ENCODE peak calls at places on chromosomes 12 and 14, in four cellular contexts. L, O, Z and G are unnamed samples.

GRCh38 chr12:109818900-109819500 is 14.2 kb downstream of the TRPV4 start:
- DNase-seq in L (no peak), O (no peak), Z (peak), G (no peak)

GRCh38 chr14:86601813-86602212 is 1071.9 kb downstream of the FLRT2 start:
- DNase-seq in L (no peak), O (no peak), Z (no peak), G (no peak)

GRCh38 chr14:106845286-106846087 is 1319.1 kb downstream of the TMEM121 start:
- DNase-seq in L (no peak), O (no peak), Z (no peak), G (no peak)

GRCh38 chr14:74619672-74620131 is 7.7 kb upstream of the LTBP2 start:
- DNase-seq in L (peak), O (no peak), Z (peak), G (no peak)

GRCh38 chr12:89537389-89537788 is 11.5 kb upstream of the POC1B start:
- DNase-seq in L (no peak), O (no peak), Z (no peak), G (no peak)

GRCh38 chr14:63881926-63882325 is 29.1 kb downstream of the SYNE2 start:
- DNase-seq in L (no peak), O (no peak), Z (no peak), G (no peak)

GRCh38 chr14:70292716-70293115 is 66.8 kb downstream of the COX16 start:
- DNase-seq in L (no peak), O (no peak), Z (no peak), G (no peak)

GRCh38 chr14:62691613-62692489 is 353.4 kb downstream of the KCNH5 start:
- DNase-seq in L (no peak), O (no peak), Z (peak), G (no peak)

GRCh38 chr14:96065661-96066459 is 26.7 kb downstream of the C14orf132 start:
- DNase-seq in L (no peak), O (no peak), Z (no peak), G (no peak)

GRCh38 chr12:105983622-105984325 is 155.0 kb downstream of the NUAK1 start:
- DNase-seq in L (no peak), O (no peak), Z (peak), G (no peak)
- H3K27ac ChIP-seq in L (no peak), O (no peak), Z (no peak), G (no peak)

DNA sequence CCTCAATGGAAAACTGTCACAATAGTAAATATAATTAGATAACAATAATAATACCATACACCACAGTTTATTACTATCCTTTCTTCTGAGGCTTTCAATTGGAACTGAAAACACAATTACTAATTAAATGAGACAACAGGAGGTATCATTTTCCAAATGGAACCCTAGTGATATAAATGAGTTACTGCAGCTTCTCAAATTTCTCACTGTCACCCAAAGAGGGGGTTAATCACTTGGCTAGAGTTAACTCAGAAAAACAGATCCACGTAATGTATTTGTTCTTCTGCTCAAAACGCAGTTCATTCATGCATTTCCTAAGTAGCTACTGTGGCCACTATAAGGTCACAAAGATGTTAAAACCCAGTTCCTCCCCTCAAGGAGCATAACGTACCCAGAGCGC is 120.9 kb upstream of the FOXN3 start:
- DNase-seq in L (no peak), O (no peak), Z (no peak), G (no peak)
- TF ChIP-seq CTCF in L (no peak), O (no peak), Z (no peak), G (no peak)

GRCh38 chr14:103404032-103404918 is 19.1 kb downstream of the MARK3 start:
- DNase-seq in L (no peak), O (no peak), Z (no peak), G (no peak)
- H3K4me3 ChIP-seq in L (peak), O (no peak), Z (no peak), G (no peak)

DNA sequence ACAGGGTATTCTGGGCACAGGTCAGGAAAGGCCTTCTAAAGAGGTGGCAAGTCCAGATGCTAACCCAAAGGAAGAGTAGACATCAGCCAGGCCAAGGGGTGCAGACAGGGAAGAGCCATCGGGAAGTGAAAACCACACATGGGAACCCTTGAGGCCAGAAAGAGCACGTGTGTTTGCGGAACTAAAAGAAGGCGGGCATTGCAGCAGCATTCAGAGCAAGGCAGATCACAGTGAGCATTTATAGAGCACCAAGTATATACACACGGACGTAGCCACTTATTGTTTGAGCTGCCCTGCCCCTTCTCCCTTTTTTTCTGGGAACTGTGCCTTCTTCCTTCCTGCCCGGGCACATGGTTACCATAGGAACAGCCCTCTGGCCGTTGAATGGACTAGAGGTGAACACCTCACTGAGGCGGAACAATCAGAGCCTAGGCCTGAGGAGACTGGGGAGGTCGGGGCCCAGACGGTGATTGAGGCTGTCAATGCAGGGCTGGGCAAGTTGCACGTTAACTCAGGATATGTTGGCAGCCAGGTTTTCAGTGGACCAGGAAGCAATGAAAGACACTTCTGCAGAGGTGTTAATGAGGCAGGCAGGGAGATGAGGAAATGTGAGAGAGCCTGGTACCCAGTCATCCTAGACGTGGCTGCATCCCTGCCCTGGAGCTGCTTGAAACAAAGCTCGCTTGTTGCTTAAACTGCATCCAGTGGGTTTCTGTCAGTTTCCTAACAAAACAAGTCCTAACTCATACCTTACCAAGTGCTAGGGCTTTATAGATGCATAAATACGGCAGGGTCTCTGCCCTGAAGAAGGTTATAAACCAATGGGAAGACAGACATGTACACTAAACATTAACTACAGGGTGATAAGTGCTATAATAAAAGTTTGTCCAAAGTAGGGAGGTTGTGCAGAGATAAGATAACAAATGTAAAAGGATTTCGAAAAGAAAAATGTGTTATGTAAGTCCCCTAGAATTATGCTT is 34.2 kb downstream of the MOAP1 start:
- DNase-seq in L (no peak), O (no peak), Z (no peak), G (no peak)
- H3K27ac ChIP-seq in L (no peak), O (no peak), Z (no peak), G (no peak)

GRCh38 chr12:113889076-113889475 is 77.0 kb downstream of the RBM19 start:
- DNase-seq in L (no peak), O (no peak), Z (peak), G (no peak)
- TF ChIP-seq CTCF in L (no peak), O (no peak), Z (no peak), G (no peak)

GRCh38 chr14:104724407-104724980 is 465 bp downstream of the ADSS1 start:
- DNase-seq in L (peak), O (no peak), Z (no peak), G (no peak)

GRCh38 chr14:104721704-104722431 is 2.2 kb upstream of the ADSS1 start:
- DNase-seq in L (peak), O (no peak), Z (no peak), G (no peak)

GRCh38 chr14:104723651-104724406 is at the start of gene ADSS1:
- DNase-seq in L (peak), O (peak), Z (no peak), G (no peak)

GRCh38 chr14:104724981-104725771 is 1.1 kb downstream of the ADSS1 start:
- DNase-seq in L (peak), O (no peak), Z (no peak), G (no peak)

DNA sequence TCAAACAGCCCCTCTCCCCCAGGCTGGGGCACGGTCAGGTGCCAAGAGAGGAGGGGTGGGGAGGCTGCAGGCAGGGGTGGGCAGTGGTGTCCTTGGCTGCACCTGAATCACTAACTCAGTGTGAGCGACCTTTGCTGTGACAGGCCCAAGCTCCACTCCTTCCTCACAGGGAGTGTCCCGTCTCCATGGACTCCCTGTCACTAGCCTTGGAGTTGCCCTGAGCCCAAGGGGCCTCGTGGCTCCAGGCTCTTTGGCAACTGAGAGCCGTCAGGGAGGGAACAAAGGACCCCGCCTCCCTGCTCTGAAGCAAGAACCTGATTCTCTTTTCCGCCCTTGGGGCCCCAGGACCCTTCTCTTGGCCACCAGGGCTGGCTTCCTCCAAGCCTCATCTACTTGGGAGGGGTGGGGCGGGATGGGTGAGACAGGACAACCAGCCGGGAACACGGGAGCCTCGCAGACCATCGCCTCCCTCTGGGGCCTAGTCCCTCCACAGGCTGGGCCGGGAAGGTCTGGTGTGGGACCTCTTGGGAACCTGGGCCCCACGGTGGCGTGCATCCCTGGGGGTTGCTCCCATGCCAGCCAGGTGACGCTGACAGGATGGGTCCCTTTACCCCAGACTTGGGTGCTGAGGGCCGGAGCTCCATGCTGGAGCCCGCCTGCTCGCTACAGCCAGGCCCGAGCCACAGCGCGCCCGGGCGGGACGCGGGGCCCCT is 935 bp upstream of the ADSS1 start:
- DNase-seq in L (no peak), O (no peak), Z (no peak), G (no peak)
- H3K4me3 ChIP-seq in L (peak), O (peak), Z (no peak), G (peak)